ENCODE peak calls at places on chromosomes 2 and 18, in nine cellular contexts. R is EL; Q is NCI-H2081; D is sigmoid colon; U is colonic mucosa; I is GM13976; X is GM19239; A is left kidney; G is activated CD4-positive, alpha-beta T cell treated with anti-CD3 and anti-CD28 coated beads, Interleukin-2, amount 50 U/mL, for 1 hour. S is an unnamed sample.

GRCh38 chr2:8289111-8289510 is 392.7 kb upstream of the ID2 start:
- DNase-seq in A (no peak), U (no peak), Q (no peak), I (no peak), X (no peak), G (no peak), D (no peak), R (no peak), S (no peak)

GRCh38 chr18:37464287-37464686 is 101.3 kb downstream of the CELF4 start:
- DNase-seq in R (peak), U (no peak), X (no peak), G (no peak), D (no peak), I (no peak), Q (no peak), A (no peak), S (no peak)

GRCh38 chr2:232839680-232840079 is 30.4 kb upstream of the SNORC start:
- DNase-seq in X (no peak), R (no peak), I (no peak), D (peak), U (peak), G (no peak), Q (no peak), A (no peak), S (no peak)

GRCh38 chr18:3593381-3593903 is 143.5 kb downstream of the TGIF1 start:
- DNase-seq in I (no peak), R (peak), U (no peak), Q (no peak), D (no peak), G (no peak), A (no peak), X (no peak), S (no peak)

GRCh38 chr2:177254433-177255226 is 9.9 kb downstream of the NFE2L2 start:
- DNase-seq in X (no peak), G (no peak), A (peak), U (peak), I (no peak), R (peak), D (peak), Q (no peak), S (no peak)

GRCh38 chr2:174158003-174158402 is 90.3 kb downstream of the OLA1 start:
- DNase-seq in A (peak), G (peak), X (peak), U (peak), R (peak), I (peak), Q (peak), D (no peak), S (peak)

GRCh38 chr2:36338827-36339145 is 16.8 kb upstream of the CRIM1 start:
- DNase-seq in I (no peak), G (no peak), R (peak), D (no peak), A (no peak), Q (no peak), U (no peak), X (no peak), S (no peak)

GRCh38 chr2:118495278-118495677 is 352.2 kb downstream of the EN1 start:
- DNase-seq in A (no peak), R (no peak), U (no peak), X (no peak), I (no peak), G (no peak), Q (no peak), D (no peak), S (no peak)

GRCh38 chr2:29910960-29911359 is 10.4 kb downstream of the ALK start:
- DNase-seq in A (no peak), Q (no peak), X (no peak), R (no peak), G (no peak), D (no peak), U (no peak), I (no peak), S (no peak)

GRCh38 chr18:47150824-47151366 is 595 bp upstream of the HDHD2 start:
- DNase-seq in Q (no peak), I (no peak), D (no peak), U (peak), R (no peak), X (no peak), G (no peak), A (no peak), S (no peak)

GRCh38 chr2:230865324-230865765 is 603 bp downstream of the ITM2C start:
- DNase-seq in Q (no peak), G (no peak), U (peak), I (no peak), A (peak), X (peak), R (peak), D (no peak), S (no peak)

GRCh38 chr2:210038078-210038477 is 35.6 kb downstream of the RPE start:
- DNase-seq in G (no peak), Q (no peak), I (no peak), D (no peak), X (no peak), R (no peak), A (no peak), U (no peak), S (no peak)

GRCh38 chr2:192307530-192307929 is 112.8 kb upstream of the TMEFF2 start:
- DNase-seq in D (no peak), A (no peak), X (no peak), Q (no peak), U (no peak), G (no peak), I (no peak), R (peak), S (no peak)

GRCh38 chr2:127953128-127953718 is 67.5 kb upstream of the AMMECR1L start:
- DNase-seq in D (peak), Q (no peak), G (no peak), X (no peak), I (no peak), R (no peak), A (no peak), U (peak), S (no peak)

GRCh38 chr2:121355488-121355887 is 70.5 kb upstream of the TFCP2L1 start:
- DNase-seq in X (no peak), G (no peak), U (peak), A (no peak), Q (no peak), I (no peak), R (no peak), D (peak), S (no peak)

GRCh38 chr2:105873721-105874120 is 129.0 kb downstream of the NCK2 start:
- DNase-seq in U (no peak), I (peak), R (peak), G (peak), D (no peak), X (peak), Q (no peak), A (no peak), S (no peak)

GRCh38 chr2:88452151-88452851 is at the start of gene FOXI3:
- DNase-seq in I (peak), U (no peak), G (no peak), A (peak), R (no peak), Q (no peak), X (no peak), D (peak), S (no peak)

GRCh38 chr2:55883339-55883738 is 40.2 kb downstream of the EFEMP1 start:
- DNase-seq in U (no peak), I (no peak), A (no peak), Q (no peak), D (no peak), X (no peak), R (peak), G (no peak), S (no peak)

GRCh38 chr2:239904496-239904895 is 120.6 kb downstream of the NDUFA10 start:
- DNase-seq in G (no peak), A (no peak), R (no peak), Q (no peak), I (no peak), X (no peak), U (no peak), D (no peak), S (no peak)

GRCh38 chr2:151637284-151637781 is 96.9 kb downstream of the NEB start:
- DNase-seq in X (no peak), I (peak), A (peak), U (no peak), D (no peak), R (no peak), Q (no peak), G (peak), S (peak)

GRCh38 chr2:235555356-235555755 is 61.5 kb downstream of the AGAP1 start:
- DNase-seq in A (no peak), X (no peak), R (no peak), U (no peak), Q (no peak), D (peak), I (no peak), G (no peak), S (no peak)

GRCh38 chr18:9017170-9017899 is 85.2 kb upstream of the NDUFV2 start:
- DNase-seq in I (peak), X (peak), G (peak), Q (no peak), D (peak), A (peak), R (peak), U (peak), S (peak)

GRCh38 chr2:121293450-121294325 is 8.7 kb upstream of the TFCP2L1 start:
- DNase-seq in X (no peak), R (no peak), U (peak), I (no peak), D (no peak), Q (no peak), A (no peak), G (no peak), S (no peak)

GRCh38 chr2:38740851-38741541 is 10.2 kb downstream of the SRSF7 start:
- DNase-seq in R (peak), I (no peak), A (peak), G (peak), U (no peak), X (no peak), D (no peak), Q (peak), S (no peak)

GRCh38 chr2:21033237-21034155 is 10.4 kb downstream of the APOB start:
- DNase-seq in D (no peak), U (no peak), G (no peak), X (no peak), Q (no peak), I (no peak), R (no peak), A (no peak), S (no peak)

GRCh38 chr2:71358931-71359671 is 27.5 kb downstream of the ZNF638 start:
- DNase-seq in D (no peak), X (no peak), Q (no peak), G (no peak), I (no peak), A (no peak), U (no peak), R (peak), S (no peak)

GRCh38 chr2:106991866-106992265 is 105.9 kb upstream of the ST6GAL2 start:
- DNase-seq in R (no peak), D (no peak), X (no peak), U (no peak), I (no peak), A (no peak), G (no peak), Q (no peak), S (no peak)

GRCh38 chr2:128416366-128416765 is 97.7 kb upstream of the HS6ST1 start:
- DNase-seq in Q (no peak), D (no peak), R (no peak), G (no peak), A (no peak), X (no peak), I (no peak), U (peak), S (no peak)

S was measured in naive thymus-derived CD8-positive, alpha-beta T cell.